ENCODE peak calls at places on chromosomes 1 and 21, in four cellular contexts. P is GM12878, S is A549, Y is endothelial cell of umbilical vein. M is an unnamed sample.

GRCh38 chr1:24464378-24464770 is 38.3 kb upstream of the RCAN3 start:
- DNase-seq in P (no peak), S (no peak), Y (no peak), M (no peak)

GRCh38 chr1:21329209-21329844 is 39.1 kb upstream of the ECE1 start:
- DNase-seq in P (no peak), S (no peak), Y (no peak), M (no peak)

GRCh38 chr1:4630561-4630960 is 23.8 kb upstream of the AJAP1 start:
- DNase-seq in P (no peak), S (no peak), Y (no peak), M (no peak)

GRCh38 chr21:37548521-37548981 is 182.0 kb downstream of the DYRK1A start:
- DNase-seq in P (no peak), S (no peak), Y (peak; percentile 33), M (no peak)

GRCh38 chr1:226973371-226973897 is 33.3 kb downstream of the COQ8A start:
- DNase-seq in P (no peak), S (no peak), Y (no peak), M (no peak)

GRCh38 chr1:26049531-26050254 is 3.8 kb upstream of the SLC30A2 start:
- DNase-seq in P (no peak), S (no peak), Y (no peak), M (no peak)

GRCh38 chr1:61887921-61888564 is 145.8 kb downstream of the PATJ start:
- DNase-seq in P (no peak), S (no peak), Y (no peak), M (no peak)

GRCh38 chr21:46038871-46039397 is 57.4 kb downstream of the COL6A1 start:
- DNase-seq in P (no peak), S (no peak), Y (peak; percentile 77), M (no peak)

GRCh38 chr1:188872376-188872775 is 1605.3 kb downstream of the BRINP3 start:
- DNase-seq in P (no peak), S (no peak), Y (no peak), M (no peak)

GRCh38 chr21:25925936-25926335 is 191.2 kb downstream of the GABPA start:
- DNase-seq in P (no peak), S (no peak), Y (peak; percentile 97), M (no peak)

GRCh38 chr1:41850029-41850428 is 68.7 kb downstream of the HIVEP3 start:
- DNase-seq in P (no peak), S (no peak), Y (no peak), M (no peak)

GRCh38 chr21:37446552-37446951 is 80.0 kb downstream of the DYRK1A start:
- DNase-seq in P (no peak), S (no peak), Y (no peak), M (no peak)

GRCh38 chr1:55384589-55385136 is 169.5 kb upstream of the USP24 start:
- DNase-seq in P (no peak), S (no peak), Y (no peak), M (no peak)

GRCh38 chr1:60149254-60149653 is 75.7 kb upstream of the C1orf87 start:
- DNase-seq in P (no peak), S (no peak), Y (peak; percentile 40), M (no peak)

GRCh38 chr1:33096358-33097005 is 15.5 kb downstream of the AZIN2 start:
- DNase-seq in P (no peak), S (no peak), Y (no peak), M (no peak)

GRCh38 chr1:58515794-58516401 is 30.6 kb downstream of the OMA1 start:
- DNase-seq in P (peak; percentile 13), S (peak; percentile 70), Y (peak; percentile 71), M (peak; percentile 81)

GRCh38 chr21:46562472-46562871 is 42.4 kb downstream of the S100B start:
- DNase-seq in P (no peak), S (no peak), Y (no peak), M (no peak)

GRCh38 chr21:42263591-42264131 is 44.7 kb downstream of the ABCG1 start:
- DNase-seq in P (no peak), S (no peak), Y (peak; percentile 89), M (peak; percentile 86)

GRCh38 chr1:237074371-237075117 is 32.6 kb downstream of the RYR2 start:
- DNase-seq in P (no peak), S (no peak), Y (no peak), M (no peak)
- TF ChIP-seq MYC in P (no peak), S (no peak), Y (no peak), M (no peak)

GRCh38 chr21:40546657-40547056 is 300.3 kb downstream of the DSCAM start:
- DNase-seq in P (no peak), S (no peak), Y (no peak), M (peak; percentile 46)
- H3K4me3 ChIP-seq in P (no peak overlapping the region), S (no peak overlapping the region), Y (no peak overlapping the region), M (no peak overlapping the region)

GRCh38 chr1:223815865-223816264 is 29.9 kb downstream of the TP53BP2 start:
- DNase-seq in P (no peak), S (no peak), Y (no peak), M (no peak)
- TF ChIP-seq MAX in P (no peak), S (no peak), Y (no peak), M (no peak)

GRCh38 chr1:200454425-200454824 is 44.6 kb upstream of the ZNF281 start:
- DNase-seq in P (no peak), S (no peak), Y (no peak), M (no peak)

GRCh38 chr1:200458780-200459179 is 48.9 kb upstream of the ZNF281 start:
- DNase-seq in P (no peak), S (no peak), Y (no peak), M (no peak)

GRCh38 chr1:200452850-200453543 is 43.2 kb upstream of the ZNF281 start:
- DNase-seq in P (no peak), S (no peak), Y (peak; percentile 41), M (no peak)

GRCh38 chr1:200453544-200453905 is 43.7 kb upstream of the ZNF281 start:
- DNase-seq in P (no peak), S (no peak), Y (no peak), M (peak; percentile 34)

DNA sequence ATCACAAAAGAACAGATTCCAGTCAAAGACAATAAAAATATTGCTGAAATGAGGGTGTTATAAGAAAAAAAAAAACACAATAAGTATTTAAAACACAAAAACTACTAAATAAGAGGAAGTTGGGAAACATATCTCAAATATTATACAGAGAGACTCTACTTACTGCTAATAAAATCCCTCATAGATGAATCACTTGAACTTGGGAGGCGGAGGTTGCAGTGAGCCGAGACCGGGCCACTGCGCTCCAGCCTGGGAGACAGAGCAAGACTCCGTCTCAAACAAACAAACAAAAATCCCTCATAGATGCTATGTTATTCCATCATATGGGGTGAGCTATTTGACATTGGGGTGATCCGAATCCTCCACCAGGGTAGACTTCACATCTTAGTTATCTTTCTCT is 48.0 kb upstream of the ZNF281 start:
- DNase-seq in P (no peak), S (no peak), Y (no peak), M (no peak)
- TF ChIP-seq MYC in P (no peak), S (no peak), Y (no peak), M (no peak)

GRCh38 chr1:223887724-223888428 is 42.1 kb upstream of the TP53BP2 start:
- DNase-seq in P (no peak), S (peak; percentile 89), Y (peak; percentile 90), M (no peak)
- H3K4me3 ChIP-seq in P (no peak overlapping the region), S (peak overlapping the region; percentile 2), Y (no peak overlapping the region), M (no peak overlapping the region)

GRCh38 chr1:28157901-28158300 is 18.6 kb downstream of the PTAFR start:
- DNase-seq in P (no peak), S (no peak), Y (no peak), M (no peak)

GRCh38 chr1:28159243-28159642 is 17.2 kb downstream of the PTAFR start:
- DNase-seq in P (no peak), S (no peak), Y (no peak), M (no peak)

GRCh38 chr1:28161770-28162550 is 14.5 kb downstream of the PTAFR start:
- DNase-seq in P (no peak), S (no peak), Y (no peak), M (no peak)

GRCh38 chr1:28160677-28161328 is 15.7 kb downstream of the PTAFR start:
- DNase-seq in P (no peak), S (no peak), Y (peak; percentile 89), M (no peak)

GRCh38 chr1:28163496-28164120 is 12.9 kb downstream of the PTAFR start:
- DNase-seq in P (no peak), S (no peak), Y (no peak), M (no peak)
- TF ChIP-seq MAX in P (no peak), S (no peak), Y (no peak), M (no peak)

GRCh38 chr1:231610392-231610791 is 16.2 kb upstream of the DISC1 start:
- DNase-seq in P (no peak), S (no peak), Y (no peak), M (no peak)
- TF ChIP-seq MYC in P (no peak), S (no peak), Y (no peak), M (no peak)

GRCh38 chr1:20320734-20321133 is 30.1 kb downstream of the VWA5B1 start:
- DNase-seq in P (no peak), S (no peak), Y (no peak), M (no peak)

GRCh38 chr1:20318971-20319370 is 28.3 kb downstream of the VWA5B1 start:
- DNase-seq in P (no peak), S (no peak), Y (no peak), M (no peak)

GRCh38 chr1:20317471-20317870 is 26.8 kb downstream of the VWA5B1 start:
- DNase-seq in P (no peak), S (no peak), Y (no peak), M (no peak)

GRCh38 chr1:20319456-20319855 is 28.8 kb downstream of the VWA5B1 start:
- DNase-seq in P (no peak), S (no peak), Y (no peak), M (no peak)

DNA sequence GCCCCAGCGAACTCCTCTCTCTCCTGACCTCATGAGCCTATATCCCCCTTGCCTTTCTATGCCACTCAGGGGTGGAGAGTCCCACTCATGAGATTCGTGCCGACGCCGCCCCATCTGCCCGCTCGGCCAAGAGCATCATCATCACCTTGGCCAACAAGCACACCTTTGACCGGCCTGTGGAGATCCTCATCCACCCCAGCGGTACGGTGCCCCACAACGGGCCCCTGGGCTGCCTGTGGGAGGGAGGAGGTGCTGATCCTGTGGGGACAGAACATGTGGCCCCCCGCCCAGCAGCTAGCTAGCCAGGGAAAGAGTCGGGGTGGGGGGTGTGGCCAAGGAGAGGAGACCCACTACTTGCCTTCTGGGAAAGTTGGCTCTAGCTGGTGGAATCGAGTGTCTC is 27.8 kb downstream of the VWA5B1 start:
- DNase-seq in P (no peak), S (no peak), Y (no peak), M (no peak)
- H3K4me3 ChIP-seq in P (no peak overlapping the region), S (no peak overlapping the region), Y (no peak overlapping the region), M (no peak overlapping the region)

DNA sequence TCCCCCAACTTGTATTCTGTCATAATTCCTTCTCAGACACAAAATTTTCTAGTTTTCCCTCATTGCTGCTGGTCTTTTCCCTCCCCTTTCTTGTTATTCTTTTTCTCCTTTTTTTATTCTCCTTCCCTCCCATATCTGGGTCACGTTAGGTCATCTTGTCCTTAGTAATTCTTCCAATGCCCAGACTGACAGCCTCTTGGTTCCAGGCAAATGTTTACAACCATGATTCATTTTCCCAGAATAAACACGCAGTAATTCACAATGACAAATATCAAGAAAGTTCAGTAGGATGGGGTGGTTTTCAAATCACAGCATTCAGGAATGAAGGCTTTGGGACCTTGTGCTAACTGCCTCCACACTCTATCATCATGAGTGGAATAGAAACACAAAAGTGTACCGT is 25.2 kb downstream of the NHLH2 start:
- DNase-seq in P (no peak), S (no peak), Y (peak; percentile 15), M (no peak)
- TF ChIP-seq MAX in P (no peak), S (no peak), Y (no peak), M (no peak)